ENCODE peak calls at places on chromosomes 4 and X, in seven cellular contexts. G, W, U, V, K, F and T are unnamed samples.

GRCh38 chrX:119682019-119682989 is 10.7 kb downstream of the SEPTIN6 start:
- DNase-seq in G (no peak), W (no peak), U (no peak), V (no peak), K (no peak), F (no peak), T (peak)

GRCh38 chr4:175411251-175411650 is 400.8 kb downstream of the GPM6A start:
- DNase-seq in G (no peak), W (no peak), U (no peak), V (no peak), K (no peak), F (no peak), T (no peak)

GRCh38 chrX:24100713-24101112 is 46.0 kb downstream of the EIF2S3 start:
- DNase-seq in G (no peak), W (no peak), U (no peak), V (no peak), K (no peak), F (no peak), T (no peak)

GRCh38 chrX:18654873-18655836 is 16.8 kb downstream of the RS1 start:
- DNase-seq in G (no peak), W (no peak), U (no peak), V (no peak), K (no peak), F (no peak), T (no peak)

GRCh38 chr4:112348488-112349158 is 51.5 kb downstream of the ALPK1 start:
- DNase-seq in G (peak), W (peak), U (peak), V (no peak), K (peak), F (peak), T (no peak)

GRCh38 chrX:47179221-47179927 is 14.3 kb upstream of the UBA1 start:
- DNase-seq in G (peak), W (no peak), U (no peak), V (no peak), K (no peak), F (no peak), T (no peak)

GRCh38 chr4:40484346-40484745 is 145.3 kb downstream of the RBM47 start:
- DNase-seq in G (no peak), W (no peak), U (peak), V (no peak), K (no peak), F (no peak), T (no peak)

GRCh38 chrX:16250296-16250695 is 83.0 kb downstream of the MAGEB17 start:
- DNase-seq in G (no peak), W (no peak), U (no peak), V (no peak), K (no peak), F (no peak), T (no peak)

GRCh38 chr4:28788929-28789490 is 1928.4 kb downstream of the STIM2 start:
- DNase-seq in G (peak), W (no peak), U (no peak), V (no peak), K (no peak), F (no peak), T (no peak)
- TF ChIP-seq CTCF in G (no peak), W (no peak), U (no peak), V (no peak), K (no peak), F (no peak), T (no peak)

GRCh38 chr4:92304073-92304472 is 307 bp downstream of the GRID2 start:
- DNase-seq in G (no peak), W (peak), U (no peak), V (no peak), K (no peak), F (peak), T (peak)
- TF ChIP-seq CTCF in G (no peak), W (no peak), U (no peak), V (no peak), K (no peak), F (no peak), T (no peak)

DNA sequence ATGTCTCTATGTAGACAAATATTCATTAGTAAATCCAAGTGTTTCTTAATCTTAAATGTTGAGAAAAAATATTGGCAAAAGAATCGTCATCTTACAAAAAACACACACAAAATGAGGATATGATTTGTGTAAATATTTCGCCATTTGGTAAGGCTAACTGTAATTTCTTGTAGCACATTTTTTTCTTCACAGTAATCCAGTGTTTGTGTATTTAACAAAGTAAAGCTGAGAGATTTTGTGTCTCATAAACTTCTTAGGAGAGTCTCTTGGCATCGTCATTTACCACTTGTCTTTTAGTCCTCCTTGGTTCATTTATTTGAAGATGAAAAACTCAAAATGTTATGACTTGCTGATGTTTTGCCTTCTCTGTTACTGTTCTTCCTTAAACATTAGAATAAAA is 326.6 kb upstream of the PITX2 start:
- DNase-seq in G (no peak), W (no peak), U (no peak), V (no peak), K (no peak), F (no peak), T (no peak)
- TF ChIP-seq CTCF in G (no peak), W (no peak), U (no peak), V (no peak), K (no peak), F (no peak), T (no peak)

DNA sequence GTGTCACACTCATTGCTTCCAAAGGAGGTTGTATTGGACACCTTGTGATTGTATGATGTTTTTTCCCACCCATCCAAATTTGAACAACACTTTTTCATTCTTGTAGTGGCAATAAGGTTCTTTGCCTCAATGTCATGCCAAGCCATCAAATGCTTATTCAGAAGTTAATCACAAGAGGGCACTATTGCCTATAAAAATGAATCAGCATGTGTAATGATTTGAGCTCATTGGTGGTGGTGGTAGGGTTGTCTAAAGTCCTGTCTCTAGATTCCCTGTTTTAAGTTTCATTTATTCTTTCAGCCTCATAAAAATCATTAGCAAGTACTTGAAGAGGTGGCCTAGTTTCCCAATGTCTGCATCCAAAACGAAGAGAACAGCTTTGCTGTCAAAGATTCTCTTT is 37.0 kb downstream of the IRS4 start:
- DNase-seq in G (no peak), W (no peak), U (peak), V (no peak), K (no peak), F (peak), T (peak)
- TF ChIP-seq CTCF in G (no peak), W (no peak), U (peak), V (peak), K (no peak), F (peak), T (peak)

GRCh38 chrX:363621-364375 is 22.9 kb downstream of the PPP2R3B start:
- DNase-seq in G (no peak), W (no peak), U (no peak), V (no peak), K (no peak), F (no peak), T (no peak)
- TF ChIP-seq CTCF in G (no peak), W (no peak), U (no peak), V (no peak), K (no peak), F (no peak), T (no peak)

GRCh38 chr4:144962300-144962699 is 135.7 kb downstream of the ANAPC10 start:
- DNase-seq in G (no peak), W (no peak), U (no peak), V (no peak), K (no peak), F (no peak), T (no peak)
- TF ChIP-seq CTCF in G (no peak), W (no peak), U (no peak), V (no peak), K (no peak), F (peak), T (no peak)

GRCh38 chr4:24988776-24989175 is 42.0 kb downstream of the LGI2 start:
- DNase-seq in G (peak), W (peak), U (no peak), V (no peak), K (no peak), F (peak), T (peak)

GRCh38 chr4:24989327-24989726 is 41.4 kb downstream of the LGI2 start:
- DNase-seq in G (no peak), W (no peak), U (no peak), V (no peak), K (no peak), F (no peak), T (no peak)

GRCh38 chr4:24979554-24979953 is 51.2 kb downstream of the LGI2 start:
- DNase-seq in G (peak), W (no peak), U (no peak), V (no peak), K (no peak), F (no peak), T (no peak)

GRCh38 chr4:24980064-24980690 is 50.6 kb downstream of the LGI2 start:
- DNase-seq in G (peak), W (peak), U (no peak), V (no peak), K (peak), F (peak), T (peak)

DNA sequence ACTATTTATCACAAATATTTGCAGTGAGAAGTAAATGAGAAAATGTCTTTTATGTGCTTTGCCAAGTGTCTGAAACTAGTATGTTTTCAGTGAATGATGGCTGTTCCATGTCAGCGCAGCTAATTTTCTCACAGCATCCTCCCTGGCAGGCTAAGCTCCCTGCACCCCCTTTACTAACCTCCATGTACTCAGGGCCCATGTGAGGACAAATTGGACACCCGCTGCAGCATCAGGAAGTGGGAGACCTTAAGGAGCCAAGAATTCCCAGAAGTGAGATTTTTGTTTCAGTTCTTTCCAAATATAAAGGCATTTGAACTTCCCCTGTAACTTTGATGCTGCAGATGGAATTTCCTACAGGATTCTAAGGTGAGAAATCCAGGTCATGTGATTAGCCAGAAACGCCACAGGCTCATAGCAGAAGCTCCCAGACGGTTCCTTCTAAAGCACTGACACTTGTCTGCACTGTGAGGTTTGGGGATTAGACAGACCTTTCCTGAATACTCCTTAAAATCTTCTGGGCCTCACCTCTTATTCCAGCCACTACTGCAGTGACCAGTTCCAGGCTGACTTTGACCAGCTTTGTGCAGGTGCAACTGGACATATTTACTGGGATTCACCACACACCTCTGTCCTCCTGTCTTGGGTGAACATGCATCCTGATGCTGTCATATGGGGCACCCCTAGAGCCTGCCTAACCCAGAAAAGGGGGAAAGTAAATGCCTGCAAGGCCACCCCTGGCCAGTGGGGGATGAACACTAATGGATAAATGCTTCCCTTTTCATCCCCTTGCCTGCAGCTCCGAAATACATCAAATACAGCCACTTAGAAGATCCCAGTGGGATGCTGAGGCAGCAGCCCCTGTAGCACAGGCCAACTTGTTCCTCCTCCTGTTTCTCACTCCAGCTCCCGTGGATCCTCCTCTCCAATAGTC is 45.9 kb downstream of the LGI2 start:
- DNase-seq in G (no peak), W (no peak), U (no peak), V (no peak), K (no peak), F (peak), T (no peak)
- TF ChIP-seq CTCF in G (no peak), W (peak), U (peak), V (no peak), K (peak), F (peak), T (no peak)

DNA sequence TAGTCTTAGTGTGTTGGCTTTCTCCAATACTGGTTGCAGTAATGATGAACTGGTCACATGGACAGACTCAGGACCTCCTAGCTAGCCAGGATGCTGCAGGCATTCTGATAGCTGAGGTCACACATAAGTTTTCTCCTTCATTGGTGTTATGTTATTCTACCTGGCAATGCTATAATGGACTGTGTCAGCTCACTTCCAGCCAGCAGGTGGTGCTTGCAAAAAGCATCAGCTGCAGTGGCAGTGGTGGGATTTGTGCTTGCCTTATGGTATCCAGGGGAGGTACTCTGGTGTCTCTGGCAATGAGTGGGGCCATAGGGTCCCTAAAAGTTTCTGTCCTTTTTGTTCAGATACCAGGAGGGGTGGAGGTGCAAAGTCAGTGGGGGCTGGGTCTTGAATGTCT is 33.6 kb downstream of the ZNF330 start:
- DNase-seq in G (no peak), W (no peak), U (no peak), V (no peak), K (no peak), F (no peak), T (no peak)
- TF ChIP-seq CTCF in G (no peak), W (peak), U (no peak), V (no peak), K (no peak), F (peak), T (peak)

GRCh38 chr4:85393201-85393600 is 81.7 kb upstream of the ARHGAP24 start:
- DNase-seq in G (no peak), W (no peak), U (no peak), V (no peak), K (no peak), F (no peak), T (no peak)
- TF ChIP-seq CTCF in G (no peak), W (no peak), U (no peak), V (no peak), K (no peak), F (no peak), T (no peak)

DNA sequence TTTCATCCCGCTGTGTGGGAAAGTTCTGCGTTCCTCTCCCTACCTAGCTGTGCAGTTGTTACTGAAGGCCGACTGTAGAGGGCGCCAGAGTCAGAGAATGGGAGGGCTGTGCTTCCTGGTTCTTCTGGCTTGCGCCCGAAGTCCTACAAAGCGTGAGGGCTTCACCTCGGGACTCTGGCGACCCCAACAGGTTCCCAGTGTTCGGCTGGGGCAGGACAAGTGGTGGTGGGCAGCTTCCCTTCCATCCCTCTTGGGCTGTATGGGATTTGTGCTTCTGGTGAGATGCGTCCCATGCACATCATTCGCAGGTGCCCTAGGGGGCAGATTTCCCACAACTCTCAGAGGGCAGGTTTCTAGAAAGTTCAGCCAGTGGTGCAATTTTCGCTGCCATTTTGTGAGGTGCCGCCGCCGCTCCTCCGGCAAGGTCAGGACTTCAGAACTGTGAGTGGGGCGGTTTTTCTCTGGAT is 27.3 kb downstream of the CT45A3 start:
- DNase-seq in G (peak), W (peak), U (no peak), V (no peak), K (no peak), F (peak), T (peak)
- TF ChIP-seq CTCF in G (no peak), W (peak), U (peak), V (peak), K (peak), F (peak), T (peak)